ENCODE peak calls at places on chromosomes 16 and 17, in six cellular contexts. I, F, X, J, A and T are unnamed samples.

GRCh38 chr16:60137891-60138290 is 1403.8 kb upstream of the GOT2 start:
- DNase-seq in I (no peak), F (no peak), X (peak), J (no peak), A (no peak), T (no peak)

GRCh38 chr17:30389755-30390300 is 11.1 kb downstream of the CPD start:
- DNase-seq in I (peak), F (no peak), X (no peak), J (peak), A (no peak), T (no peak)

GRCh38 chr17:63702616-63703015 is 2.7 kb upstream of the LIMD2 start:
- DNase-seq in I (no peak), F (no peak), X (no peak), J (no peak), A (no peak), T (no peak)

GRCh38 chr17:43378766-43379165 is 20.0 kb upstream of the ARL4D start:
- DNase-seq in I (no peak), F (no peak), X (no peak), J (no peak), A (no peak), T (no peak)

GRCh38 chr17:66420961-66421371 is 118.6 kb downstream of the PRKCA start:
- DNase-seq in I (peak), F (no peak), X (no peak), J (peak), A (no peak), T (no peak)

GRCh38 chr17:8997994-8998628 is 23.2 kb upstream of the NTN1 start:
- DNase-seq in I (peak), F (peak), X (peak), J (peak), A (peak), T (peak)

GRCh38 chr17:79133986-79134385 is 59.4 kb downstream of the ENGASE start:
- DNase-seq in I (no peak), F (no peak), X (no peak), J (no peak), A (no peak), T (no peak)

GRCh38 chr17:16150251-16150859 is 65.0 kb downstream of the NCOR1 start:
- DNase-seq in I (peak), F (peak), X (peak), J (peak), A (no peak), T (no peak)